ENCODE peak calls at places on chromosomes 2 and 18, in six cellular contexts. Z, S, X, K, P and M are unnamed samples. For H3K4me1, the result is how much of the 10 kb centered on the place peaks cover.

GRCh38 chr2:177254433-177255226 is 9.9 kb downstream of the NFE2L2 start:
- DNase-seq in K (no peak), Z (peak), X (peak), S (no peak), P (peak), M (no peak)

GRCh38 chr2:138421971-138422335 is 79.6 kb upstream of the SPOPL start:
- DNase-seq in X (no peak), P (no peak), Z (peak), S (no peak), K (no peak), M (no peak)

GRCh38 chr2:119064567-119064966 is 94.0 kb downstream of the C1QL2 start:
- DNase-seq in K (no peak), P (no peak), Z (no peak), X (no peak), S (no peak), M (no peak)

GRCh38 chr18:4254840-4255239 is 200.3 kb downstream of the DLGAP1 start:
- DNase-seq in K (no peak), X (no peak), S (no peak), P (no peak), Z (no peak), M (no peak)

GRCh38 chr18:74994502-74995403 is 214.2 kb downstream of the PTGR3 start:
- DNase-seq in Z (peak), K (no peak), P (peak), S (no peak), X (no peak), M (no peak)

GRCh38 chr2:241033994-241034393 is 35.6 kb downstream of the SNED1 start:
- DNase-seq in K (no peak), X (no peak), S (no peak), P (no peak), Z (no peak), M (no peak)

GRCh38 chr2:36988008-36988407 is 21.7 kb upstream of the STRN start:
- DNase-seq in K (no peak), S (no peak), Z (no peak), X (no peak), P (no peak), M (no peak)

GRCh38 chr2:111664451-111664850 is 219.5 kb downstream of the ANAPC1 start:
- DNase-seq in S (no peak), Z (no peak), K (no peak), P (no peak), X (no peak), M (no peak)

GRCh38 chr2:177670791-177671528 is 278.4 kb downstream of the AGPS start:
- DNase-seq in K (no peak), X (no peak), P (no peak), Z (no peak), S (no peak), M (no peak)

GRCh38 chr2:158457826-158458616 is 1.3 kb downstream of the PKP4 start:
- DNase-seq in Z (peak), S (peak), P (peak), K (peak), X (peak), M (peak)

GRCh38 chr2:232861353-232861752 is 8.7 kb upstream of the SNORC start:
- DNase-seq in P (no peak), Z (no peak), X (no peak), K (no peak), S (no peak), M (no peak)

GRCh38 chr2:176619504-176619903 is 350.3 kb downstream of the MTX2 start:
- DNase-seq in K (no peak), Z (no peak), X (no peak), S (no peak), P (no peak), M (no peak)

GRCh38 chr2:238441262-238442114 is 14.8 kb downstream of the ASB1 start:
- DNase-seq in K (no peak), X (no peak), S (no peak), Z (peak), P (no peak), M (no peak)

GRCh38 chr2:37583402-37583801 is 88.0 kb downstream of the CDC42EP3 start:
- DNase-seq in P (no peak), K (no peak), X (no peak), Z (no peak), S (no peak), M (no peak)

GRCh38 chr2:71101656-71102055 is 28.4 kb downstream of the MCEE start:
- DNase-seq in K (no peak), S (no peak), P (no peak), X (no peak), Z (peak), M (no peak)

GRCh38 chr2:38535404-38535744 is 67.4 kb downstream of the HNRNPLL start:
- DNase-seq in X (no peak), K (no peak), P (no peak), Z (no peak), S (no peak), M (no peak)

GRCh38 chr2:14634223-14634884 is 1.8 kb downstream of the LRATD1 start:
- DNase-seq in X (peak), P (peak), Z (peak), K (peak), S (peak), M (peak)

GRCh38 chr2:234304945-234305344 is 191.9 kb downstream of the ARL4C start:
- DNase-seq in K (peak), Z (peak), X (no peak), S (no peak), P (no peak), M (no peak)

GRCh38 chr2:181203916-181204315 is 223.5 kb downstream of the UBE2E3 start:
- DNase-seq in S (no peak), Z (peak), X (no peak), P (no peak), K (no peak), M (no peak)

GRCh38 chr2:203743441-203743932 is 37.0 kb downstream of the CD28 start:
- DNase-seq in K (no peak), P (no peak), Z (peak), X (peak), S (no peak), M (peak)
- H3K4me1 ChIP-seq in K (under half), P (under half), Z (under half), X (under half), S (under half), M (under half)

GRCh38 chr2:101152195-101153076 is 1.3 kb upstream of the TBC1D8 start:
- DNase-seq in X (peak), Z (peak), S (peak), K (peak), P (peak), M (no peak)
- H3K4me1 ChIP-seq in X (under half), Z (under half), S (under half), K (under half), P (under half), M (under half)

GRCh38 chr2:149158957-149159356 is 120.5 kb downstream of the LYPD6B start:
- DNase-seq in K (no peak), P (no peak), S (no peak), Z (no peak), X (no peak), M (no peak)

GRCh38 chr2:149164827-149165226 is 126.3 kb downstream of the LYPD6B start:
- DNase-seq in Z (no peak), X (no peak), K (no peak), P (no peak), S (no peak), M (no peak)

GRCh38 chr2:149164296-149164695 is 125.8 kb downstream of the LYPD6B start:
- DNase-seq in S (no peak), K (no peak), Z (no peak), X (no peak), P (no peak), M (no peak)

GRCh38 chr2:149160701-149161217 is 122.3 kb downstream of the LYPD6B start:
- DNase-seq in X (no peak), K (no peak), Z (no peak), S (no peak), P (peak), M (no peak)

DNA sequence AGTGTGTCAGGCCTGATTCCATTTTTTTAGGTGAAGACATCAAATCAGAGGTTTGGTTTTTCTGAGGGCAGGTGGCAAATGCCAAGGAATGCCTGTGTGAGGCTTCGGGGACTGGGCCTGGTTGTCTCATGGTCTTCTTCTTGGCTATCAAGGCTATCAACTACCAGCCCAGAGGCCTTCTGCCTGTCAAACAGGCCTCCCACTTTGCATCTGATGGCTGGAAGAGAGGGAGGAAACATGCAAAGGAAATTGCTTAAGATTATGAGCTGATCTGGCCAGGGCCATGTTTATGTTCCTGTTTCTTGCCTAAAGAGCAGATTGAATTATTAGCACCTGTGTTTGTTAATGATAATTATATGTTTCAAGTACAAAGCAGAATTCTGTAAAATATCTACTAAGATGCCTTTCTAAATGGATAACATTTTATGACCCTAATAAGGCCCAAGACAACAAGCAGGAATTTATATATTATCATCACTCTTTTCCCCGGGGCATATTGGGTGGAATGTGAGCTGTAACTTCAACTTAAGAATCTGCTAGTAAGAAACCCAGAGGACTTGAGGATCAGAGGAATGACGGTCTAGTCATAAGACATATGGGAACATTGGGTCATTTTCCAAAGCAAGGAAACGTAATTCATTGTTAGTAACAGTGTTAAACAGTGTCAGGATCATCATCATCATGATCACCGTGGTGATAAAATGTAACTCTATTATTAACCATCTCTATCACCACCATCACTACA is 123.2 kb downstream of the LYPD6B start:
- DNase-seq in X (no peak), P (no peak), K (no peak), S (no peak), Z (no peak), M (no peak)
- H3K4me1 ChIP-seq in X (under half), P (under half), K (under half), S (under half), Z (under half), M (under half)

GRCh38 chr2:223943135-223943534 is 2.0 kb downstream of the WDFY1 start:
- DNase-seq in K (no peak), Z (no peak), P (no peak), S (no peak), X (no peak), M (no peak)

GRCh38 chr2:223944166-223944703 is 900 bp downstream of the WDFY1 start:
- DNase-seq in P (peak), K (no peak), X (peak), Z (no peak), S (peak), M (no peak)

GRCh38 chr2:223944704-223945531 is at the start of gene WDFY1:
- DNase-seq in K (peak), P (peak), S (peak), Z (peak), X (peak), M (no peak)

GRCh38 chr2:223943561-223944008 is 1.6 kb downstream of the WDFY1 start:
- DNase-seq in Z (peak), K (peak), X (no peak), S (no peak), P (peak), M (no peak)

DNA sequence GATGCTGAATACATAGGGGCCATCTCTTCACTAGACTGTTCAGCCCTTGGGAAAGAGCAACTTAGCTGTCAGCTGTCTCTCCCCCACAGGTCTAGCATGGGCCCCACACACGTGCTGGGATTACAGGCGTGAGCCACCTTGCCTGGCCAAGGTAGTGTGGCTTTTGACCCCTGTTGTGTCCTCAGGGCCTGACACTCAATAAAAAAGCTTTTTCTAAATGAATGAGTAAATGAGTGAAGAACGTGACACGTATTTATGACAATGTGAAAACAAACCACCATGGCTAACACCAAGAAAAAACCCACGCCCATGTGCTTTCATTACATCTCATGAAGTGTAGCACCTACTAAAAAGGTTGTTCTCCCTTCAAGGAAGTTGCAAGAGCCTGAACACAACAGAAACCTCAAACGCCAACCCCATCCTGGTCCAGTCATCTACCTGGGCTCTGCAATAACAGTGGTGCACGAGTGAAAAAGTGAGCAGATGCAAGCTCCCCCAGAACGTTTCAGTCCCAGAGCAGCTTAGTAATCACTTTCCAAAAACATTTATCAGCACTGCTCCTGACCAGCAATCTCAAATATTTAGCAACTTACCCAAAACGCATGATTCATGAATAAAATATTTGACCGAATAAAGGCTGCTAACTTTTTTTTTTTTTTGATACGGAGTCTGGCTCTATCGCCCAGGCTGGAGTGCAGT is 3.4 kb downstream of the WDFY1 start:
- DNase-seq in X (no peak), Z (peak), S (no peak), K (no peak), P (peak), M (no peak)
- H3K4me1 ChIP-seq in X (under half), Z (under half), S (under half), K (under half), P (under half), M (under half)

DNA sequence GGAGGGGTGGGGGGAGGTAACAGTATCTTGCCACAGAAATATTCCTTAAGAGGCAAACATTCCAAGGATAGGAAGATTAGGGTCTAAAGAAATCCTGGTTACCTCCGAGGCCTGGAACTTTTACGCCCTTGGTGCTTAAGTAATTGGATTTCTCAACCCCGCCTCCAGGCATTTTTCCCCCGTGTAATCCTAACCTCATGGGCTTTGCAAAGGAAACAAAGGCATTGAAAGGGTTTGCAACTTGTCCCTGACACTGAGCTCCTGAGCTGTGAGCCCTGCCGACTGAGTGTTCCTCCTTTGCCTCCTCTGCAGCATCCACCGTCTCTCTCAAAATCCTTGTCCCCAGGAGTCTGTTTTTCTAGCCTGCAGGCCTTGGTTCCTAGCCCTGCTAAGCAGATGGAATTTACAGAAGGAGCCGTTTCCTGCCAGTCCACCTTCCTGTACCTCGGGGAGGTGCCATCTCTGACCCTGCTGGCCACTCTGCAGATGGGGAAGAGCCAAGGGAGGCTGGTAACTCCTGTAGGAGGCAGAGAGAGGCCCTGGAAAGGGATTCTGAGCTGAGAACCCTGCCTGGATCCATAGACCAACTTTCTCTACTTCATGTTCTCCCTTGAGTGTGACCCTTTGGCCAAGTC is 24.2 kb downstream of the TET3 start:
- DNase-seq in Z (no peak), K (no peak), P (peak), X (no peak), S (no peak), M (no peak)
- H3K4me1 ChIP-seq in Z (under half), K (under half), P (under half), X (under half), S (under half), M (under half)